ENCODE peak calls at places on chromosome 6, in eight cellular contexts. W, X, N, T, A, Z, B and M are unnamed samples.
A peak's percentile ranks its signal among the peaks of the same experiment; 100 is the strongest.

GRCh38 chr6:128161839-128162238 is 261.0 kb upstream of the THEMIS start:
- DNase-seq in W (no peak), X (peak; percentile 6), N (no peak), T (no peak), A (no peak), Z (no peak), B (no peak), M (no peak)

GRCh38 chr6:135880066-135880972 is 28.8 kb downstream of the PDE7B start:
- DNase-seq in W (peak; percentile 4), X (no peak), N (no peak), T (no peak), A (no peak), Z (peak; percentile 92), B (no peak), M (no peak)

GRCh38 chr6:109332748-109333147 is 49.5 kb downstream of the CD164 start:
- DNase-seq in W (no peak), X (no peak), N (no peak), T (no peak), A (no peak), Z (no peak), B (no peak), M (peak; percentile 32)

GRCh38 chr6:166270706-166271375 is 37.4 kb downstream of the PRR18 start:
- DNase-seq in W (no peak), X (no peak), N (no peak), T (no peak), A (no peak), Z (no peak), B (no peak), M (no peak)

GRCh38 chr6:95364016-95364604 is 213.2 kb upstream of the MANEA start:
- DNase-seq in W (peak; percentile 28), X (peak; percentile 68), N (no peak), T (peak; percentile 33), A (no peak), Z (peak; percentile 16), B (peak; percentile 50), M (peak; percentile 14)

GRCh38 chr6:50939931-50940330 is 121.3 kb downstream of the TFAP2B start:
- DNase-seq in W (no peak), X (no peak), N (no peak), T (no peak), A (no peak), Z (no peak), B (no peak), M (no peak)

GRCh38 chr6:106997392-106998257 is 23.1 kb upstream of the CD24 start:
- DNase-seq in W (peak; percentile 70), X (peak; percentile 15), N (peak; percentile 84), T (peak; percentile 29), A (peak; percentile 51), Z (peak; percentile 71), B (peak; percentile 82), M (peak; percentile 74)

GRCh38 chr6:150573041-150573681 is 26.5 kb upstream of the PLEKHG1 start:
- DNase-seq in W (no peak), X (peak; percentile 56), N (no peak), T (no peak), A (no peak), Z (no peak), B (peak; percentile 74), M (peak; percentile 29)

GRCh38 chr6:37514377-37514776 is 14.7 kb upstream of the CCDC167 start:
- DNase-seq in W (no peak), X (no peak), N (no peak), T (no peak), A (no peak), Z (peak; percentile 58), B (peak; percentile 22), M (no peak)

GRCh38 chr6:27753668-27754407 is 158.4 kb downstream of the OR2B2 start:
- DNase-seq in W (peak; percentile 93), X (peak; percentile 92), N (peak; percentile 93), T (peak; percentile 84), A (peak; percentile 78), Z (peak; percentile 86), B (peak; percentile 98), M (peak; percentile 98)

GRCh38 chr6:8821921-8822512 is 386.7 kb upstream of the SLC35B3 start:
- DNase-seq in W (no peak), X (no peak), N (no peak), T (no peak), A (no peak), Z (peak; percentile 7), B (peak; percentile 51), M (no peak)

GRCh38 chr6:116580198-116580597 is 8.9 kb downstream of the RWDD1 start:
- DNase-seq in W (no peak), X (no peak), N (no peak), T (no peak), A (no peak), Z (peak; percentile 86), B (no peak), M (no peak)

GRCh38 chr6:133099573-133099972 is 141.6 kb upstream of the EYA4 start:
- DNase-seq in W (no peak), X (peak; percentile 13), N (no peak), T (no peak), A (no peak), Z (peak; percentile 96), B (peak; percentile 84), M (no peak)

GRCh38 chr6:33248932-33249731 is 22.5 kb downstream of the VPS52 start:
- DNase-seq in W (peak; percentile 100), X (peak; percentile 99), N (peak; percentile 99), T (peak; percentile 97), A (peak; percentile 99), Z (peak; percentile 100), B (peak; percentile 99), M (peak; percentile 100)

GRCh38 chr6:34512738-34513115 is 43.4 kb downstream of the SPDEF start:
- DNase-seq in W (no peak), X (no peak), N (no peak), T (no peak), A (peak; percentile 7), Z (no peak), B (no peak), M (no peak)

GRCh38 chr6:117130125-117130524 is 135.2 kb upstream of the VGLL2 start:
- DNase-seq in W (no peak), X (no peak), N (no peak), T (no peak), A (no peak), Z (no peak), B (no peak), M (no peak)

GRCh38 chr6:94270040-94270689 is 850.8 kb upstream of the EPHA7 start:
- DNase-seq in W (peak; percentile 0), X (no peak), N (no peak), T (peak; percentile 77), A (no peak), Z (no peak), B (peak; percentile 55), M (no peak)

GRCh38 chr6:3400162-3400561 is 56.7 kb downstream of the SLC22A23 start:
- DNase-seq in W (no peak), X (no peak), N (no peak), T (no peak), A (no peak), Z (no peak), B (no peak), M (no peak)

GRCh38 chr6:128757961-128758360 is 125.0 kb upstream of the LAMA2 start:
- DNase-seq in W (no peak), X (no peak), N (no peak), T (no peak), A (no peak), Z (no peak), B (no peak), M (no peak)

GRCh38 chr6:20188630-20189075 is 23.6 kb downstream of the MBOAT1 start:
- DNase-seq in W (peak; percentile 61), X (no peak), N (no peak), T (no peak), A (no peak), Z (no peak), B (peak; percentile 86), M (peak; percentile 37)

GRCh38 chr6:122998403-122998965 is 2.4 kb downstream of the CLVS2 start:
- DNase-seq in W (no peak), X (no peak), N (no peak), T (no peak), A (no peak), Z (no peak), B (no peak), M (no peak)

GRCh38 chr6:163634514-163635171 is 220.1 kb downstream of the QKI start:
- DNase-seq in W (no peak), X (no peak), N (peak; percentile 64), T (peak; percentile 72), A (no peak), Z (no peak), B (peak; percentile 39), M (no peak)

GRCh38 chr6:91276315-91276714 is 689.4 kb upstream of the MAP3K7 start:
- DNase-seq in W (peak; percentile 36), X (peak; percentile 16), N (no peak), T (peak; percentile 4), A (no peak), Z (no peak), B (peak; percentile 76), M (no peak)

GRCh38 chr6:33770116-33770832 is 18.7 kb downstream of the LEMD2 start:
- DNase-seq in W (no peak), X (peak; percentile 19), N (no peak), T (no peak), A (no peak), Z (peak; percentile 16), B (no peak), M (no peak)

GRCh38 chr6:106913676-106914280 is 60.8 kb downstream of the CD24 start:
- DNase-seq in W (no peak), X (peak; percentile 66), N (no peak), T (no peak), A (no peak), Z (no peak), B (peak; percentile 53), M (no peak)

GRCh38 chr6:18269253-18269652 is 4.9 kb upstream of the DEK start:
- DNase-seq in W (peak; percentile 75), X (no peak), N (no peak), T (peak; percentile 54), A (no peak), Z (peak; percentile 42), B (no peak), M (peak; percentile 67)

GRCh38 chr6:44507014-44507413 is 119.5 kb downstream of the CDC5L start:
- DNase-seq in W (no peak), X (no peak), N (no peak), T (no peak), A (no peak), Z (no peak), B (no peak), M (no peak)

GRCh38 chr6:81718126-81718525 is 34.4 kb downstream of the TENT5A start:
- DNase-seq in W (no peak), X (no peak), N (no peak), T (no peak), A (no peak), Z (no peak), B (no peak), M (no peak)

GRCh38 chr6:112842338-112842700 is 495.2 kb downstream of the RFPL4B start:
- DNase-seq in W (no peak), X (no peak), N (no peak), T (no peak), A (no peak), Z (no peak), B (no peak), M (no peak)

GRCh38 chr6:3822747-3823445 is 26.3 kb upstream of the FAM50B start:
- DNase-seq in W (no peak), X (no peak), N (no peak), T (no peak), A (no peak), Z (no peak), B (no peak), M (no peak)

GRCh38 chr6:37204014-37204751 is 34.2 kb downstream of the PIM1 start:
- DNase-seq in W (no peak), X (no peak), N (no peak), T (no peak), A (peak; percentile 63), Z (peak; percentile 49), B (no peak), M (peak; percentile 88)